ENCODE peak calls at places on chromosomes 7 and 10, in ten cellular contexts. One of them, this sample, is unnamed.

GRCh38 chr7:5526190-5527037 is 102.8 kb upstream of the TNRC18 start:
- DNase-seq in GM12892: no peak
- DNase-seq in H4: peak
- DNase-seq in EH: peak
- DNase-seq in central memory CD4-positive, alpha-beta T cell: peak
- DNase-seq in T follicular helper cell: no peak
- DNase-seq in uterus: peak
- DNase-seq in effector CD4-positive, alpha-beta T cell: no peak
- DNase-seq in pancreas: no peak
- DNase-seq in PC-3: peak
- DNase-seq in this sample: no peak

GRCh38 chr10:91528768-91529167 is 104.1 kb downstream of the PPP1R3C start:
- DNase-seq in H4: no peak
- DNase-seq in EH: no peak
- DNase-seq in GM12892: no peak
- DNase-seq in uterus: no peak
- DNase-seq in central memory CD4-positive, alpha-beta T cell: no peak
- DNase-seq in effector CD4-positive, alpha-beta T cell: no peak
- DNase-seq in PC-3: no peak
- DNase-seq in T follicular helper cell: no peak
- DNase-seq in pancreas: peak
- DNase-seq in this sample: no peak

GRCh38 chr7:130909161-130909836 is 175.3 kb upstream of the KLF14 start:
- DNase-seq in uterus: no peak
- DNase-seq in central memory CD4-positive, alpha-beta T cell: no peak
- DNase-seq in pancreas: no peak
- DNase-seq in GM12892: no peak
- DNase-seq in H4: no peak
- DNase-seq in PC-3: peak
- DNase-seq in effector CD4-positive, alpha-beta T cell: no peak
- DNase-seq in EH: no peak
- DNase-seq in T follicular helper cell: no peak
- DNase-seq in this sample: no peak

GRCh38 chr10:119367841-119368549 is 160.6 kb downstream of the GRK5 start:
- DNase-seq in GM12892: no peak
- DNase-seq in effector CD4-positive, alpha-beta T cell: no peak
- DNase-seq in pancreas: no peak
- DNase-seq in uterus: no peak
- DNase-seq in PC-3: no peak
- DNase-seq in T follicular helper cell: no peak
- DNase-seq in central memory CD4-positive, alpha-beta T cell: no peak
- DNase-seq in H4: no peak
- DNase-seq in EH: no peak
- DNase-seq in this sample: no peak

GRCh38 chr10:102593804-102594079 is 50.5 kb upstream of the TRIM8 start:
- DNase-seq in pancreas: no peak
- DNase-seq in PC-3: peak
- DNase-seq in H4: no peak
- DNase-seq in EH: peak
- DNase-seq in T follicular helper cell: no peak
- DNase-seq in uterus: no peak
- DNase-seq in effector CD4-positive, alpha-beta T cell: no peak
- DNase-seq in central memory CD4-positive, alpha-beta T cell: no peak
- DNase-seq in GM12892: no peak
- DNase-seq in this sample: no peak

GRCh38 chr10:70912556-70912955 is 24.2 kb upstream of the PCBD1 start:
- DNase-seq in effector CD4-positive, alpha-beta T cell: no peak
- DNase-seq in central memory CD4-positive, alpha-beta T cell: no peak
- DNase-seq in pancreas: no peak
- DNase-seq in GM12892: no peak
- DNase-seq in PC-3: no peak
- DNase-seq in H4: no peak
- DNase-seq in uterus: no peak
- DNase-seq in EH: no peak
- DNase-seq in T follicular helper cell: no peak
- DNase-seq in this sample: no peak

GRCh38 chr10:97830064-97830463 is 19.6 kb upstream of the GOLGA7B start:
- DNase-seq in uterus: no peak
- DNase-seq in GM12892: no peak
- DNase-seq in effector CD4-positive, alpha-beta T cell: no peak
- DNase-seq in PC-3: no peak
- DNase-seq in central memory CD4-positive, alpha-beta T cell: no peak
- DNase-seq in EH: no peak
- DNase-seq in H4: no peak
- DNase-seq in pancreas: peak
- DNase-seq in T follicular helper cell: no peak
- DNase-seq in this sample: no peak

GRCh38 chr7:107728276-107728675 is 15.7 kb upstream of the CBLL1 start:
- DNase-seq in pancreas: no peak
- DNase-seq in H4: no peak
- DNase-seq in T follicular helper cell: no peak
- DNase-seq in EH: peak
- DNase-seq in effector CD4-positive, alpha-beta T cell: no peak
- DNase-seq in PC-3: no peak
- DNase-seq in uterus: no peak
- DNase-seq in central memory CD4-positive, alpha-beta T cell: no peak
- DNase-seq in GM12892: no peak
- DNase-seq in this sample: no peak

GRCh38 chr10:45239642-45240041 is 75.8 kb downstream of the OR13A1 start:
- DNase-seq in T follicular helper cell: no peak
- DNase-seq in EH: peak
- DNase-seq in central memory CD4-positive, alpha-beta T cell: no peak
- DNase-seq in GM12892: no peak
- DNase-seq in pancreas: no peak
- DNase-seq in effector CD4-positive, alpha-beta T cell: no peak
- DNase-seq in PC-3: no peak
- DNase-seq in uterus: no peak
- DNase-seq in H4: no peak
- DNase-seq in this sample: no peak

GRCh38 chr7:122457325-122457724 is 152.8 kb upstream of the FEZF1 start:
- DNase-seq in uterus: no peak
- DNase-seq in GM12892: no peak
- DNase-seq in central memory CD4-positive, alpha-beta T cell: no peak
- DNase-seq in pancreas: no peak
- DNase-seq in PC-3: no peak
- DNase-seq in effector CD4-positive, alpha-beta T cell: no peak
- DNase-seq in EH: no peak
- DNase-seq in T follicular helper cell: no peak
- DNase-seq in H4: no peak
- DNase-seq in this sample: no peak

GRCh38 chr10:44335330-44336021 is 49.4 kb downstream of the CXCL12 start:
- DNase-seq in H4: no peak
- DNase-seq in T follicular helper cell: no peak
- DNase-seq in pancreas: no peak
- DNase-seq in GM12892: no peak
- DNase-seq in central memory CD4-positive, alpha-beta T cell: no peak
- DNase-seq in PC-3: no peak
- DNase-seq in EH: no peak
- DNase-seq in uterus: no peak
- DNase-seq in effector CD4-positive, alpha-beta T cell: no peak
- DNase-seq in this sample: no peak

GRCh38 chr7:144439717-144440116 is 36.2 kb upstream of the NOBOX start:
- DNase-seq in uterus: no peak
- DNase-seq in EH: no peak
- DNase-seq in PC-3: no peak
- DNase-seq in H4: no peak
- DNase-seq in GM12892: no peak
- DNase-seq in pancreas: no peak
- DNase-seq in T follicular helper cell: no peak
- DNase-seq in effector CD4-positive, alpha-beta T cell: no peak
- DNase-seq in central memory CD4-positive, alpha-beta T cell: no peak
- DNase-seq in this sample: no peak

GRCh38 chr10:71666607-71667373 is 52.8 kb downstream of the C10orf105 start:
- DNase-seq in PC-3: no peak
- DNase-seq in EH: no peak
- DNase-seq in GM12892: peak
- DNase-seq in central memory CD4-positive, alpha-beta T cell: no peak
- DNase-seq in pancreas: no peak
- DNase-seq in T follicular helper cell: no peak
- DNase-seq in uterus: no peak
- DNase-seq in effector CD4-positive, alpha-beta T cell: no peak
- DNase-seq in H4: no peak
- DNase-seq in this sample: peak

GRCh38 chr10:71656220-71656619 is 63.4 kb downstream of the C10orf105 start:
- DNase-seq in T follicular helper cell: no peak
- DNase-seq in H4: no peak
- DNase-seq in uterus: no peak
- DNase-seq in effector CD4-positive, alpha-beta T cell: no peak
- DNase-seq in GM12892: no peak
- DNase-seq in EH: no peak
- DNase-seq in pancreas: no peak
- DNase-seq in PC-3: no peak
- DNase-seq in central memory CD4-positive, alpha-beta T cell: no peak
- DNase-seq in this sample: no peak

GRCh38 chr10:26799342-26799741 is 61.4 kb downstream of the ABI1 start:
- DNase-seq in H4: no peak
- DNase-seq in effector CD4-positive, alpha-beta T cell: no peak
- DNase-seq in uterus: no peak
- DNase-seq in central memory CD4-positive, alpha-beta T cell: no peak
- DNase-seq in PC-3: no peak
- DNase-seq in pancreas: no peak
- DNase-seq in GM12892: no peak
- DNase-seq in T follicular helper cell: no peak
- DNase-seq in EH: no peak
- DNase-seq in this sample: peak

GRCh38 chr7:43572516-43573049 is 10.3 kb upstream of the STK17A start:
- DNase-seq in H4: peak
- DNase-seq in GM12892: no peak
- DNase-seq in pancreas: no peak
- DNase-seq in uterus: no peak
- DNase-seq in PC-3: peak
- DNase-seq in effector CD4-positive, alpha-beta T cell: no peak
- DNase-seq in EH: peak
- DNase-seq in T follicular helper cell: no peak
- DNase-seq in central memory CD4-positive, alpha-beta T cell: peak
- DNase-seq in this sample: peak

GRCh38 chr7:103447073-103447960 is 1.3 kb upstream of the SLC26A5 start:
- DNase-seq in effector CD4-positive, alpha-beta T cell: no peak
- DNase-seq in uterus: no peak
- DNase-seq in pancreas: peak
- DNase-seq in EH: peak
- DNase-seq in T follicular helper cell: no peak
- DNase-seq in GM12892: peak
- DNase-seq in central memory CD4-positive, alpha-beta T cell: no peak
- DNase-seq in H4: peak
- DNase-seq in PC-3: peak
- DNase-seq in this sample: peak

This sample was measured in GM12865.